ENCODE peak calls at places on chromosomes 13 and 19, in five cellular contexts. X is ascending aorta; W is tibial artery; Z is CD4-positive, CD25-positive, alpha-beta regulatory T cell; J is endothelial cell of umbilical vein. F is an unnamed sample.

GRCh38 chr13:94710081-94710809 is 2.1 kb downstream of the SOX21 start:
- DNase-seq in W (no peak), X (no peak), Z (no peak), J (peak; percentile 20), F (no peak)

GRCh38 chr19:3687774-3688706 is 12.2 kb downstream of the PIP5K1C start:
- DNase-seq in J (no peak), Z (peak; percentile 38), W (no peak), X (no peak), F (no peak)

GRCh38 chr13:41365636-41366035 is 54.6 kb downstream of the NAA16 start:
- DNase-seq in W (no peak), X (no peak), J (no peak), Z (no peak), F (no peak)

GRCh38 chr19:2560369-2560768 is 84.4 kb downstream of the GADD45B start:
- DNase-seq in Z (no peak), X (no peak), W (peak; percentile 33), J (no peak), F (no peak)

GRCh38 chr13:49428041-49428763 is 15.7 kb downstream of the CAB39L start:
- DNase-seq in W (no peak), J (no peak), X (no peak), Z (no peak), F (no peak)

GRCh38 chr19:28468701-28469459 is 744.1 kb downstream of the UQCRFS1 start:
- DNase-seq in X (no peak), Z (no peak), J (no peak), W (no peak), F (no peak)

GRCh38 chr19:46198756-46199155 is 30.8 kb upstream of the IGFL1 start:
- DNase-seq in X (no peak), W (no peak), J (no peak), Z (no peak), F (no peak)

GRCh38 chr13:101624981-101625380 is 172.5 kb downstream of the ITGBL1 start:
- DNase-seq in W (no peak), Z (no peak), X (no peak), J (no peak), F (no peak)

GRCh38 chr19:2770055-2771013 is 12.7 kb downstream of the SGTA start:
- DNase-seq in Z (no peak), W (no peak), J (no peak), X (no peak), F (peak; percentile 7)

GRCh38 chr19:29479941-29480340 is 45.9 kb upstream of the VSTM2B start:
- DNase-seq in Z (no peak), J (no peak), X (no peak), W (no peak), F (no peak)

DNA sequence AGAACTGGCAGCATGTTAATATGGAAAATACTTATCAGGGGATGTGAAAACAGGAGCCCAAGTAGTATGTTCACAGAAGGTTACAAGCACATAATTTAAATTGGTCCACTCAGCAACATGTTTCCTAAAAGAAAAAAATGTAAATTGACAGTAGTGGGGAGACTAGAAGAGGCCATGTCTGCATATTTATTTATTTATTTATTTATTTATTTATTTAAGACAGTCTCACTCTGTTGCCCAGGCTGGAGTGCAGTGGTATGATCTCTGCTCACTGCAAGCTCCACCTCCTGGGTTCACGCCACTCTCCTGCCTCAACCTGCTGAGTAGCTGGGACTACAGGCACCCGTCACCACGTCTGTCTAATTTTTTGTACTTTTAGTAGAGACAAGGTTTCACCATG is 13.7 kb upstream of the ZNF8 start:
- DNase-seq in W (no peak), Z (no peak), J (no peak), X (no peak), F (no peak)
- H3K9me3 ChIP-seq in W (peaks cover 100% of the 10 kb centered on the region), Z (peaks cover 94% of the 10 kb centered on the region), J (peaks cover 33% of the 10 kb centered on the region), X (peaks cover 100% of the 10 kb centered on the region), F (peaks cover 94% of the 10 kb centered on the region)

GRCh38 chr19:43976732-43977131 is 7.3 kb upstream of the ZNF155 start:
- DNase-seq in J (no peak), W (no peak), X (no peak), Z (no peak), F (no peak)
- H3K9me3 ChIP-seq in J (no peaks in the 10 kb centered on the region), W (peaks cover 86% of the 10 kb centered on the region), X (peaks cover 59% of the 10 kb centered on the region), Z (peaks cover 28% of the 10 kb centered on the region), F (peaks cover 9% of the 10 kb centered on the region)

DNA sequence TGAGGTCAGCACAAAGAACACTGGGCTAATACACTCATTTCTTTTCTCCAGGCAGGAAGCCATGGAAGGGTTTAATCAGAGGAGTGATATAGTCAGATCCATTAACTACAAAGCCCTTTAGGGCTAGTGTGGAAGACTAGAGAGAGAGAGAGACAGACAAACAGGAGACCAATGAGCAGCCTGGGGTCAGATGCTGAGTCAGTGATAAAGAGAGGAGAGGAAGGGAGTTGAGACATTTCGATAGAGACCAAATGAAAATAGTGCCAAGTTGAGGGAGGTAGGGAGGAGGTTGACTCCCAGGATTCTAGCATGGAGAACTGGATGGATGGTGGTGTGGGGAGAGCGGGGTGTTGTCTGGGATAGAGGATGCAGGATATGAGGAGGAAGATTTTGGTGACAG is 18.2 kb downstream of the ZNF473 start:
- DNase-seq in W (no peak), X (no peak), Z (no peak), J (no peak), F (no peak)
- H3K9me3 ChIP-seq in W (peaks cover 64% of the 10 kb centered on the region), X (peaks cover 44% of the 10 kb centered on the region), Z (peaks cover 34% of the 10 kb centered on the region), J (peaks cover 28% of the 10 kb centered on the region), F (peaks cover 73% of the 10 kb centered on the region)

DNA sequence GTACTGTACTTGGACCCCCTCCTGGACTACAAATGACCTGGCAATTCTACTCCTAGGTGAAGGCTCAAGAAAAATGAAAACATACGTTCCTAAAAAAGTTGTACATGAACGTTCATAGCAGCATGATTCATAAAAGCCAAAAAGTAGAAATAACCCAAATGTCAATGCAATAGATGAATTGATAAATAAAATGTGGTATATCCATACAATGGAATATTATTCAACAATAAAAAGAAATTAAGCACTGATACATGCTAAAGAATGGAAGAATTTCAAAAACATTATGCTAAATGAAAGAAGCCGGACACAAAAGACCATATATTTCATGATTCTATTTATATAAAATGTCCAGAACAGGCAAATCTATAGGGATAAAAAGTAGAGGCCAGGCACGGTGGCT is 9.5 kb downstream of the ZNF432 start:
- DNase-seq in W (no peak), X (no peak), J (no peak), Z (no peak), F (no peak)
- H3K9me3 ChIP-seq in W (peaks cover 66% of the 10 kb centered on the region), X (peaks cover 71% of the 10 kb centered on the region), J (peaks cover 8% of the 10 kb centered on the region), Z (peaks cover 91% of the 10 kb centered on the region), F (peaks cover 36% of the 10 kb centered on the region)

DNA sequence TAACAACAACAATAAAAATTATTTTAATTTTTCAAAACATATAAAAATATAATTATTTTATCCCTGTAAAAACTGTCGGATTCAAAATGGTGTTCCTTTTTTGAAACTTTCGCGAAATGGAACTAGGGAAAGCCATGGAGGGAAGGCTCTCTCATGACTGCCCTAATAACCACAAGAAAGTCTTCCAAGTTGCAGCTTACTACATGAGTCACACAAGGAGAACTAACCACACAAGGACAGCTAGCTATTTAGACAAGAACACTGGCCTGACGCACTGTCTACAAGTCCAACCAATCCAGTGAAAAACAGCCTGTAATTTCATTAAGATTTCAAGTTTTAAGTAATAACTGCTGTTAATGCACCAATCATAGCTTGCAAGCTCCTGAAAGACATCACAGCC is 319.2 kb upstream of the PCDH9 start:
- DNase-seq in X (no peak), J (no peak), Z (no peak), W (no peak), F (peak; percentile 60)
- H3K9me3 ChIP-seq in X (no peaks in the 10 kb centered on the region), J (no peaks in the 10 kb centered on the region), Z (no peaks in the 10 kb centered on the region), W (no peaks in the 10 kb centered on the region), F (no peaks in the 10 kb centered on the region)

GRCh38 chr13:90547272-90547790 is 800.2 kb upstream of the MIR17HG start:
- DNase-seq in X (no peak), W (no peak), J (no peak), Z (no peak), F (no peak)
- H3K9me3 ChIP-seq in X (no peaks in the 10 kb centered on the region), W (peaks cover 6% of the 10 kb centered on the region), J (no peaks in the 10 kb centered on the region), Z (peaks cover 7% of the 10 kb centered on the region), F (peaks cover 3% of the 10 kb centered on the region)

GRCh38 chr19:15642807-15643206 is 2.1 kb downstream of the CYP4F3 start:
- DNase-seq in Z (no peak), W (no peak), J (no peak), X (no peak), F (no peak)

GRCh38 chr19:15643387-15643786 is 2.7 kb downstream of the CYP4F3 start:
- DNase-seq in Z (no peak), W (no peak), X (no peak), J (no peak), F (no peak)

GRCh38 chr19:15640904-15641597 is 354 bp downstream of the CYP4F3 start:
- DNase-seq in Z (no peak), J (no peak), X (no peak), W (no peak), F (no peak)

GRCh38 chr19:15640294-15640903 is at the start of gene CYP4F3:
- DNase-seq in Z (no peak), X (no peak), W (no peak), J (no peak), F (no peak)

DNA sequence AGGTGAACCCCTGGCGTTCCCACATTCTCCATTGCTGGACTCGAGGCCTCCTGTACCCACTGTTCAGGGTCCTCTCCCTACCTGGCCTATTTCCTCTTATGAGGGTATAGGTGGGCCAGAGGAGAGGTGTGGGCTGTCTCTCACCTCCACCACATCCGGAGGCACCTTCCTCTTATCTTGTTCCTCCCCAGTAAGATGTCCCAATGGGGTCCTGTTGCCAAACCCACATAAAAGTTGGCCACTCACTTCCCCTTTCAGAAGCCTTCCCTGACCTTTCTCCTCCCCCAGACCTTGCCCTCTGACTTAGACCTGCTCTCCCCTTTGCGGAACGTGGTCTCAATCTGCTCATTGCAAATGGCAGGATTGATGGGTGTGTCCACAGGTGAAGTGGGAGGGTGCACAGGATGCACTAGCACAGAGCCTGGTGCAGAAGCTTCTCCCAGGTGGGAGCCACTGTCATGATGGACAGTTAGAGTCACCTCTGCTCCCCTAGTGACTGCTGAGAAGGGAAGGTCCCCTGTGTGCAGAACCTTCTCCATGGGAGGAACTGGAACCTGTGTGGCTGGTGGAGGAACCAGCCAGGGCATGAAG is 1.3 kb downstream of the CYP4F3 start:
- DNase-seq in Z (no peak), W (no peak), J (no peak), X (no peak), F (no peak)
- H3K9me3 ChIP-seq in Z (no peaks in the 10 kb centered on the region), W (no peaks in the 10 kb centered on the region), J (no peaks in the 10 kb centered on the region), X (no peaks in the 10 kb centered on the region), F (peaks cover 19% of the 10 kb centered on the region)

GRCh38 chr19:9531933-9532332 is 6.5 kb downstream of the ZNF426 start:
- DNase-seq in W (no peak), Z (no peak), X (no peak), J (no peak), F (no peak)

GRCh38 chr19:9523885-9524474 is 14.5 kb downstream of the ZNF426 start:
- DNase-seq in X (no peak), W (no peak), J (no peak), Z (no peak), F (no peak)

DNA sequence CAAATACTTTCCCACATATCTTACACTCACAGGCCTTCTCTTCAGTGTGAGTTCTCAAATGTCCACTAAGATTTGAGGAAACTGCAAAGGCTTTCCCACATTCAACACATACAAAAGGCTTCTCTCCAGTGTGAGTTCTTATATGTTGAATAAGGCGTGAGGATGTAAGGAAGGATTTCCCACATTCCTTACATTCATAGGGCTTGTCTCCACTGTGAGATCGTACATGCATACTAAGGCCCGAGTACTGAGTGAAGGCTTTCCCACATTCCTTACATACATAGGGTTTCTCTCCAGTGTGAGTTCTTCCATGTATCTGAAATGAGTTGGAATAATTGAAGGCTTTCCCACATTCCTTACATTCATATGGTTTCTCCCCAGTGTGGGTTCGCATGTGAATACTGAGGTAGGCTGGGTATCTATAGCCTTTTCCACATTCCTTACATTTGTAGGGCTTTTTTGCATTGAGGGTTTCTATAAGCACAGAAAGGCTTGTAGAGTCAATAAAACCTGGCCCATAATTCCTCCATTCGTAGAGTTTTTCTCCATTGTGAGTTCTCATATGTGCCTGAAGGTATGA is 9.6 kb downstream of the ZNF426 start:
- DNase-seq in J (peak; percentile 4), W (no peak), X (no peak), Z (no peak), F (no peak)
- H3K9me3 ChIP-seq in J (peaks cover 44% of the 10 kb centered on the region), W (peaks cover 97% of the 10 kb centered on the region), X (peaks cover 92% of the 10 kb centered on the region), Z (peaks cover 92% of the 10 kb centered on the region), F (peaks cover 76% of the 10 kb centered on the region)

F was measured in AG04450.